ENCODE peak calls at places on chromosome 17, in eight cellular contexts. O is fibroblast of villous mesenchyme, E is SW 1271, Q is NCI-H1694 treated with DMSO at 0.1 percent for 48 hours, W is thoracic aorta, C is left lung, G is neuronal stem cell, M is HFFc6. X is an unnamed sample.

GRCh38 chr17:65283704-65284103 is 146.5 kb downstream of the RGS9 start:
- DNase-seq in O (no peak), E (no peak), Q (no peak), W (no peak), C (no peak), G (no peak), M (no peak), X (no peak)

GRCh38 chr17:57391076-57391825 is 134.9 kb downstream of the MSI2 start:
- DNase-seq in O (no peak), E (peak), Q (peak), W (no peak), C (no peak), G (no peak), M (no peak), X (no peak)

GRCh38 chr17:42521666-42522262 is 14.3 kb upstream of the NAGLU start:
- DNase-seq in O (no peak), E (no peak), Q (no peak), W (no peak), C (no peak), G (no peak), M (no peak), X (no peak)

GRCh38 chr17:72631568-72631967 is 460.9 kb downstream of the SLC39A11 start:
- DNase-seq in O (no peak), E (no peak), Q (no peak), W (no peak), C (no peak), G (no peak), M (no peak), X (no peak)

GRCh38 chr17:76574166-76574565 is 11.5 kb downstream of the ST6GALNAC2 start:
- DNase-seq in O (no peak), E (no peak), Q (no peak), W (no peak), C (no peak), G (no peak), M (no peak), X (no peak)

GRCh38 chr17:77948690-77949114 is 9.8 kb upstream of the TNRC6C start:
- DNase-seq in O (peak), E (peak), Q (no peak), W (no peak), C (no peak), G (no peak), M (peak), X (no peak)

GRCh38 chr17:65017375-65017774 is 39.2 kb downstream of the GNA13 start:
- DNase-seq in O (peak), E (no peak), Q (no peak), W (no peak), C (no peak), G (no peak), M (no peak), X (no peak)

GRCh38 chr17:39547713-39548478 is 59.8 kb downstream of the NEUROD2 start:
- DNase-seq in O (peak), E (peak), Q (peak), W (no peak), C (peak), G (peak), M (peak), X (peak)

GRCh38 chr17:260031-260791 is 78.8 kb upstream of the DOC2B start:
- DNase-seq in O (no peak), E (no peak), Q (no peak), W (no peak), C (no peak), G (no peak), M (no peak), X (no peak)

GRCh38 chr17:48002920-48003685 is 32.2 kb downstream of the CDK5RAP3 start:
- DNase-seq in O (no peak), E (no peak), Q (peak), W (no peak), C (no peak), G (no peak), M (no peak), X (no peak)

GRCh38 chr17:63963123-63963522 is 9.6 kb downstream of the SCN4A start:
- DNase-seq in O (no peak), E (no peak), Q (no peak), W (no peak), C (no peak), G (no peak), M (no peak), X (no peak)

GRCh38 chr17:16900288-16900882 is 71.5 kb downstream of the TNFRSF13B start:
- DNase-seq in O (no peak), E (no peak), Q (no peak), W (no peak), C (no peak), G (no peak), M (no peak), X (no peak)

GRCh38 chr17:43831633-43832032 is 1.3 kb downstream of the MPP3 start:
- DNase-seq in O (no peak), E (no peak), Q (no peak), W (no peak), C (peak), G (no peak), M (no peak), X (no peak)

GRCh38 chr17:7711356-7711755 is 6.2 kb upstream of the DNAH2 start:
- DNase-seq in O (no peak), E (no peak), Q (peak), W (no peak), C (no peak), G (no peak), M (no peak), X (no peak)

GRCh38 chr17:61361084-61361483 is 38.6 kb upstream of the TBX2 start:
- DNase-seq in O (peak), E (no peak), Q (no peak), W (no peak), C (no peak), G (no peak), M (peak), X (no peak)

GRCh38 chr17:15289285-15290185 is 24.4 kb upstream of the PMP22 start:
- DNase-seq in O (peak), E (no peak), Q (no peak), W (no peak), C (no peak), G (no peak), M (peak), X (no peak)